ENCODE peak calls at places on chromosomes 4 and X, in nine cellular contexts. One of them, this sample, is unnamed.

GRCh38 chr4:39541987-39542632 is 14.9 kb upstream of the UGDH start:
- DNase-seq in SW480: no peak
- DNase-seq in coronary artery: no peak
- DNase-seq in fibroblast of pulmonary artery: no peak
- DNase-seq in H54: no peak
- DNase-seq in GM20000: no peak
- DNase-seq in globus pallidus: no peak
- DNase-seq in activated CD8-positive, alpha-beta memory T cell treated with anti-CD3 and anti-CD28 coated beads, Interleukin-2, amount 10 ng/mL, durations not matched to agents 7 days and 5 days: no peak
- DNase-seq in astrocyte of the spinal cord: no peak
- DNase-seq in this sample: no peak

GRCh38 chr4:56330691-56331090 is 56.6 kb downstream of the AASDH start:
- DNase-seq in SW480: no peak
- DNase-seq in coronary artery: no peak
- DNase-seq in fibroblast of pulmonary artery: no peak
- DNase-seq in H54: no peak
- DNase-seq in GM20000: no peak
- DNase-seq in globus pallidus: no peak
- DNase-seq in activated CD8-positive, alpha-beta memory T cell treated with anti-CD3 and anti-CD28 coated beads, Interleukin-2, amount 10 ng/mL, durations not matched to agents 7 days and 5 days: no peak
- DNase-seq in astrocyte of the spinal cord: peak
- DNase-seq in this sample: no peak

GRCh38 chr4:92516450-92516849 is 212.7 kb downstream of the GRID2 start:
- DNase-seq in SW480: no peak
- DNase-seq in coronary artery: no peak
- DNase-seq in fibroblast of pulmonary artery: no peak
- DNase-seq in H54: no peak
- DNase-seq in GM20000: no peak
- DNase-seq in globus pallidus: no peak
- DNase-seq in activated CD8-positive, alpha-beta memory T cell treated with anti-CD3 and anti-CD28 coated beads, Interleukin-2, amount 10 ng/mL, durations not matched to agents 7 days and 5 days: no peak
- DNase-seq in astrocyte of the spinal cord: no peak
- DNase-seq in this sample: no peak

GRCh38 chrX:19129694-19130093 is 7.4 kb upstream of the ADGRG2 start:
- DNase-seq in SW480: no peak
- DNase-seq in coronary artery: no peak
- DNase-seq in fibroblast of pulmonary artery: no peak
- DNase-seq in H54: no peak
- DNase-seq in GM20000: no peak
- DNase-seq in globus pallidus: no peak
- DNase-seq in activated CD8-positive, alpha-beta memory T cell treated with anti-CD3 and anti-CD28 coated beads, Interleukin-2, amount 10 ng/mL, durations not matched to agents 7 days and 5 days: no peak
- DNase-seq in astrocyte of the spinal cord: no peak
- DNase-seq in this sample: no peak

GRCh38 chr4:41216294-41217019 is 2.1 kb upstream of the APBB2 start:
- DNase-seq in SW480: peak
- DNase-seq in coronary artery: peak
- DNase-seq in fibroblast of pulmonary artery: peak
- DNase-seq in H54: peak
- DNase-seq in GM20000: peak
- DNase-seq in globus pallidus: no peak
- DNase-seq in activated CD8-positive, alpha-beta memory T cell treated with anti-CD3 and anti-CD28 coated beads, Interleukin-2, amount 10 ng/mL, durations not matched to agents 7 days and 5 days: peak
- DNase-seq in astrocyte of the spinal cord: peak
- DNase-seq in this sample: peak

GRCh38 chrX:74890676-74891430 is 34.4 kb downstream of the NEXMIF start:
- DNase-seq in SW480: peak
- DNase-seq in coronary artery: no peak
- DNase-seq in fibroblast of pulmonary artery: no peak
- DNase-seq in H54: no peak
- DNase-seq in GM20000: peak
- DNase-seq in globus pallidus: no peak
- DNase-seq in activated CD8-positive, alpha-beta memory T cell treated with anti-CD3 and anti-CD28 coated beads, Interleukin-2, amount 10 ng/mL, durations not matched to agents 7 days and 5 days: no peak
- DNase-seq in astrocyte of the spinal cord: no peak
- DNase-seq in this sample: no peak

GRCh38 chrX:333611-334311 is 15.2 kb upstream of the GTPBP6 start:
- DNase-seq in SW480: no peak
- DNase-seq in coronary artery: no peak
- DNase-seq in fibroblast of pulmonary artery: no peak
- DNase-seq in H54: no peak
- DNase-seq in GM20000: no peak
- DNase-seq in globus pallidus: no peak
- DNase-seq in activated CD8-positive, alpha-beta memory T cell treated with anti-CD3 and anti-CD28 coated beads, Interleukin-2, amount 10 ng/mL, durations not matched to agents 7 days and 5 days: no peak
- DNase-seq in astrocyte of the spinal cord: no peak
- DNase-seq in this sample: no peak

GRCh38 chr4:120709986-120710385 is 212.5 kb downstream of the PRDM5 start:
- DNase-seq in SW480: no peak
- DNase-seq in coronary artery: no peak
- DNase-seq in fibroblast of pulmonary artery: peak
- DNase-seq in H54: no peak
- DNase-seq in GM20000: no peak
- DNase-seq in globus pallidus: no peak
- DNase-seq in activated CD8-positive, alpha-beta memory T cell treated with anti-CD3 and anti-CD28 coated beads, Interleukin-2, amount 10 ng/mL, durations not matched to agents 7 days and 5 days: no peak
- DNase-seq in astrocyte of the spinal cord: peak
- DNase-seq in this sample: no peak

GRCh38 chr4:39043697-39044363 is 11.6 kb upstream of the TMEM156 start:
- DNase-seq in SW480: no peak
- DNase-seq in coronary artery: no peak
- DNase-seq in fibroblast of pulmonary artery: peak
- DNase-seq in H54: no peak
- DNase-seq in GM20000: peak
- DNase-seq in globus pallidus: peak
- DNase-seq in activated CD8-positive, alpha-beta memory T cell treated with anti-CD3 and anti-CD28 coated beads, Interleukin-2, amount 10 ng/mL, durations not matched to agents 7 days and 5 days: no peak
- DNase-seq in astrocyte of the spinal cord: peak
- DNase-seq in this sample: no peak

GRCh38 chr4:78437608-78438088 is 113.9 kb upstream of the ANXA3 start:
- DNase-seq in SW480: no peak
- DNase-seq in coronary artery: no peak
- DNase-seq in fibroblast of pulmonary artery: peak
- DNase-seq in H54: no peak
- DNase-seq in GM20000: no peak
- DNase-seq in globus pallidus: no peak
- DNase-seq in activated CD8-positive, alpha-beta memory T cell treated with anti-CD3 and anti-CD28 coated beads, Interleukin-2, amount 10 ng/mL, durations not matched to agents 7 days and 5 days: no peak
- DNase-seq in astrocyte of the spinal cord: no peak
- DNase-seq in this sample: no peak

GRCh38 chrX:153582896-153583295 is 16.0 kb downstream of the CCNQ start:
- DNase-seq in SW480: peak
- DNase-seq in coronary artery: no peak
- DNase-seq in fibroblast of pulmonary artery: peak
- DNase-seq in H54: no peak
- DNase-seq in GM20000: peak
- DNase-seq in globus pallidus: peak
- DNase-seq in activated CD8-positive, alpha-beta memory T cell treated with anti-CD3 and anti-CD28 coated beads, Interleukin-2, amount 10 ng/mL, durations not matched to agents 7 days and 5 days: peak
- DNase-seq in astrocyte of the spinal cord: peak
- DNase-seq in this sample: no peak

GRCh38 chr4:55733874-55734437 is 85.6 kb upstream of the EXOC1L start:
- DNase-seq in SW480: peak
- DNase-seq in coronary artery: no peak
- DNase-seq in fibroblast of pulmonary artery: peak
- DNase-seq in H54: no peak
- DNase-seq in GM20000: no peak
- DNase-seq in globus pallidus: no peak
- DNase-seq in activated CD8-positive, alpha-beta memory T cell treated with anti-CD3 and anti-CD28 coated beads, Interleukin-2, amount 10 ng/mL, durations not matched to agents 7 days and 5 days: no peak
- DNase-seq in astrocyte of the spinal cord: peak
- DNase-seq in this sample: no peak

GRCh38 chr4:142203505-142203904 is 567.1 kb downstream of the IL15 start:
- DNase-seq in SW480: no peak
- DNase-seq in coronary artery: no peak
- DNase-seq in fibroblast of pulmonary artery: no peak
- DNase-seq in H54: no peak
- DNase-seq in GM20000: no peak
- DNase-seq in globus pallidus: no peak
- DNase-seq in activated CD8-positive, alpha-beta memory T cell treated with anti-CD3 and anti-CD28 coated beads, Interleukin-2, amount 10 ng/mL, durations not matched to agents 7 days and 5 days: no peak
- DNase-seq in astrocyte of the spinal cord: no peak
- DNase-seq in this sample: no peak

GRCh38 chr4:88178633-88179231 is 20.3 kb upstream of the ABCG2 start:
- DNase-seq in SW480: no peak
- DNase-seq in coronary artery: no peak
- DNase-seq in fibroblast of pulmonary artery: no peak
- DNase-seq in H54: no peak
- DNase-seq in GM20000: no peak
- DNase-seq in globus pallidus: no peak
- DNase-seq in activated CD8-positive, alpha-beta memory T cell treated with anti-CD3 and anti-CD28 coated beads, Interleukin-2, amount 10 ng/mL, durations not matched to agents 7 days and 5 days: no peak
- DNase-seq in astrocyte of the spinal cord: no peak
- DNase-seq in this sample: no peak

GRCh38 chrX:10280061-10280460 is 123.3 kb downstream of the CLCN4 start:
- DNase-seq in SW480: no peak
- DNase-seq in coronary artery: no peak
- DNase-seq in fibroblast of pulmonary artery: no peak
- DNase-seq in H54: no peak
- DNase-seq in GM20000: no peak
- DNase-seq in globus pallidus: no peak
- DNase-seq in activated CD8-positive, alpha-beta memory T cell treated with anti-CD3 and anti-CD28 coated beads, Interleukin-2, amount 10 ng/mL, durations not matched to agents 7 days and 5 days: no peak
- DNase-seq in astrocyte of the spinal cord: no peak
- DNase-seq in this sample: no peak

GRCh38 chr4:137655286-137655685 is 123.0 kb upstream of the PCDH18 start:
- DNase-seq in SW480: no peak
- DNase-seq in coronary artery: no peak
- DNase-seq in fibroblast of pulmonary artery: no peak
- DNase-seq in H54: no peak
- DNase-seq in GM20000: no peak
- DNase-seq in globus pallidus: no peak
- DNase-seq in activated CD8-positive, alpha-beta memory T cell treated with anti-CD3 and anti-CD28 coated beads, Interleukin-2, amount 10 ng/mL, durations not matched to agents 7 days and 5 days: no peak
- DNase-seq in astrocyte of the spinal cord: no peak
- DNase-seq in this sample: no peak

GRCh38 chr4:121122661-121123060 is 41.5 kb downstream of the TNIP3 start:
- DNase-seq in SW480: no peak
- DNase-seq in coronary artery: no peak
- DNase-seq in fibroblast of pulmonary artery: peak
- DNase-seq in H54: no peak
- DNase-seq in GM20000: no peak
- DNase-seq in globus pallidus: no peak
- DNase-seq in activated CD8-positive, alpha-beta memory T cell treated with anti-CD3 and anti-CD28 coated beads, Interleukin-2, amount 10 ng/mL, durations not matched to agents 7 days and 5 days: no peak
- DNase-seq in astrocyte of the spinal cord: no peak
- DNase-seq in this sample: no peak

GRCh38 chr4:661856-662761 is 12.0 kb downstream of the ATP5ME start:
- DNase-seq in SW480: no peak
- DNase-seq in coronary artery: no peak
- DNase-seq in fibroblast of pulmonary artery: no peak
- DNase-seq in H54: no peak
- DNase-seq in GM20000: no peak
- DNase-seq in globus pallidus: no peak
- DNase-seq in activated CD8-positive, alpha-beta memory T cell treated with anti-CD3 and anti-CD28 coated beads, Interleukin-2, amount 10 ng/mL, durations not matched to agents 7 days and 5 days: no peak
- DNase-seq in astrocyte of the spinal cord: no peak
- DNase-seq in this sample: peak

GRCh38 chr4:113467581-113467980 is 294.0 kb downstream of the CAMK2D start:
- DNase-seq in SW480: peak
- DNase-seq in coronary artery: no peak
- DNase-seq in fibroblast of pulmonary artery: peak
- DNase-seq in H54: no peak
- DNase-seq in GM20000: no peak
- DNase-seq in globus pallidus: no peak
- DNase-seq in activated CD8-positive, alpha-beta memory T cell treated with anti-CD3 and anti-CD28 coated beads, Interleukin-2, amount 10 ng/mL, durations not matched to agents 7 days and 5 days: no peak
- DNase-seq in astrocyte of the spinal cord: peak
- DNase-seq in this sample: no peak

This sample was measured in H9.